ENCODE peak calls at places on chromosomes 11 and 22, in four cellular contexts. Y is AG04450, O is suprapubic skin, G is cardiac muscle cell. V is an unnamed sample.

GRCh38 chr11:31959711-31960110 is 131.2 kb upstream of the RCN1 start:
- DNase-seq in Y (no peak), O (no peak), G (no peak), V (no peak)

GRCh38 chr11:112511271-112511670 is 250.6 kb upstream of the PLET1 start:
- DNase-seq in Y (no peak), O (no peak), G (no peak), V (no peak)

GRCh38 chr11:16820324-16821092 is 82.1 kb downstream of the C11orf58 start:
- DNase-seq in Y (peak; percentile 29), O (peak; percentile 82), G (peak; percentile 85), V (peak; percentile 17)

GRCh38 chr22:50576806-50577696 is 1.2 kb downstream of the CPT1B start:
- DNase-seq in Y (no peak), O (peak; percentile 51), G (no peak), V (no peak)

GRCh38 chr11:106466441-106467190 is 389.2 kb downstream of the AASDHPPT start:
- DNase-seq in Y (peak; percentile 81), O (no peak), G (no peak), V (no peak)

GRCh38 chr22:32696089-32696488 is 105.4 kb upstream of the TIMP3 start:
- DNase-seq in Y (no peak), O (no peak), G (no peak), V (no peak)

GRCh38 chr11:133708547-133709051 is 136.7 kb downstream of the SPATA19 start:
- DNase-seq in Y (no peak), O (no peak), G (no peak), V (no peak)

GRCh38 chr11:64935634-64936081 is at the start of gene GPHA2:
- DNase-seq in Y (no peak), O (no peak), G (peak; percentile 81), V (no peak)

GRCh38 chr11:94281321-94281720 is 23.1 kb upstream of the IZUMO1R start:
- DNase-seq in Y (no peak), O (no peak), G (peak; percentile 61), V (no peak)

GRCh38 chr22:21000215-21000986 is 1.5 kb downstream of the THAP7 start:
- DNase-seq in Y (no peak), O (no peak), G (no peak), V (no peak)

GRCh38 chr11:130825621-130826020 is 90.7 kb downstream of the SNX19 start:
- DNase-seq in Y (no peak), O (no peak), G (no peak), V (no peak)

GRCh38 chr22:37894939-37895670 is 11.0 kb upstream of the MICALL1 start:
- DNase-seq in Y (no peak), O (no peak), G (peak; percentile 50), V (no peak)

GRCh38 chr11:120172054-120172881 is 34.4 kb upstream of the TRIM29 start:
- DNase-seq in Y (no peak), O (peak; percentile 74), G (peak; percentile 85), V (no peak)

GRCh38 chr11:101482556-101483124 is 101.2 kb downstream of the TRPC6 start:
- DNase-seq in Y (no peak), O (no peak), G (no peak), V (no peak)

GRCh38 chr11:64110465-64111375 is 55.2 kb downstream of the MACROD1 start:
- DNase-seq in Y (no peak), O (no peak), G (no peak), V (no peak)

GRCh38 chr11:43927070-43927469 is 15.4 kb upstream of the C11orf96 start:
- DNase-seq in Y (no peak), O (no peak), G (no peak), V (no peak)

GRCh38 chr11:70036971-70037882 is 40.9 kb upstream of the ANO1 start:
- DNase-seq in Y (no peak), O (no peak), G (no peak), V (no peak)

GRCh38 chr11:120184946-120185677 is 25.7 kb upstream of the OAF start:
- DNase-seq in Y (no peak), O (peak; percentile 67), G (peak; percentile 52), V (no peak)

GRCh38 chr11:16897460-16898061 is 116.7 kb downstream of the PLEKHA7 start:
- DNase-seq in Y (no peak), O (no peak), G (no peak), V (no peak)

GRCh38 chr11:102109896-102110760 is at the start of gene YAP1:
- DNase-seq in Y (no peak), O (peak; percentile 92), G (peak; percentile 93), V (peak; percentile 75)

GRCh38 chr22:38177926-38178604 is 3.6 kb downstream of the PLA2G6 start:
- DNase-seq in Y (peak; percentile 53), O (peak; percentile 81), G (no peak), V (peak; percentile 75)

GRCh38 chr11:95625164-95626017 is 164.2 kb downstream of the FAM76B start:
- DNase-seq in Y (no peak), O (no peak), G (no peak), V (no peak)

GRCh38 chr11:133718238-133718637 is 127.1 kb downstream of the SPATA19 start:
- DNase-seq in Y (no peak), O (no peak), G (no peak), V (no peak)

GRCh38 chr22:42078469-42079318 is 806 bp upstream of the SMDT1 start:
- DNase-seq in Y (no peak), O (peak; percentile 81), G (no peak), V (no peak)

GRCh38 chr22:48477031-48477721 is 1350.5 kb downstream of the BRD1 start:
- DNase-seq in Y (no peak), O (peak; percentile 55), G (no peak), V (no peak)

GRCh38 chr11:47391077-47391583 is 12.8 kb upstream of the SPI1 start:
- DNase-seq in Y (no peak), O (peak; percentile 74), G (no peak), V (no peak)

GRCh38 chr11:16012125-16012751 is 344.1 kb downstream of the SOX6 start:
- DNase-seq in Y (no peak), O (no peak), G (no peak), V (no peak)

GRCh38 chr22:39253427-39254070 is 8.8 kb upstream of the PDGFB start:
- DNase-seq in Y (peak; percentile 54), O (no peak), G (peak; percentile 88), V (peak; percentile 31)
- H3K4me3 ChIP-seq in Y (no peak overlapping the region), O (no peak overlapping the region), G (no peak overlapping the region), V (no peak overlapping the region)

GRCh38 chr11:119148855-119149370 is at the start of gene ABCG4:
- DNase-seq in Y (no peak), O (no peak), G (peak; percentile 50), V (no peak)
- H3K4me3 ChIP-seq in Y (peak within 1 kb of the TSS; percentile 61), O (peak within 1 kb of the TSS; percentile 70), G (peak within 1 kb of the TSS; percentile 45), V (peak within 1 kb of the TSS; percentile 51)

GRCh38 chr11:27700351-27701261 is at the start of gene BDNF:
- DNase-seq in Y (no peak), O (no peak), G (peak; percentile 44), V (no peak)

GRCh38 chr11:27703453-27703852 is 3.2 kb upstream of the BDNF start:
- DNase-seq in Y (no peak), O (no peak), G (no peak), V (no peak)

GRCh38 chr11:27699242-27699925 is 871 bp downstream of the BDNF start:
- DNase-seq in Y (no peak), O (no peak), G (peak; percentile 47), V (no peak)

GRCh38 chr11:27699926-27700350 is 317 bp downstream of the BDNF start:
- DNase-seq in Y (no peak), O (no peak), G (no peak), V (no peak)

DNA sequence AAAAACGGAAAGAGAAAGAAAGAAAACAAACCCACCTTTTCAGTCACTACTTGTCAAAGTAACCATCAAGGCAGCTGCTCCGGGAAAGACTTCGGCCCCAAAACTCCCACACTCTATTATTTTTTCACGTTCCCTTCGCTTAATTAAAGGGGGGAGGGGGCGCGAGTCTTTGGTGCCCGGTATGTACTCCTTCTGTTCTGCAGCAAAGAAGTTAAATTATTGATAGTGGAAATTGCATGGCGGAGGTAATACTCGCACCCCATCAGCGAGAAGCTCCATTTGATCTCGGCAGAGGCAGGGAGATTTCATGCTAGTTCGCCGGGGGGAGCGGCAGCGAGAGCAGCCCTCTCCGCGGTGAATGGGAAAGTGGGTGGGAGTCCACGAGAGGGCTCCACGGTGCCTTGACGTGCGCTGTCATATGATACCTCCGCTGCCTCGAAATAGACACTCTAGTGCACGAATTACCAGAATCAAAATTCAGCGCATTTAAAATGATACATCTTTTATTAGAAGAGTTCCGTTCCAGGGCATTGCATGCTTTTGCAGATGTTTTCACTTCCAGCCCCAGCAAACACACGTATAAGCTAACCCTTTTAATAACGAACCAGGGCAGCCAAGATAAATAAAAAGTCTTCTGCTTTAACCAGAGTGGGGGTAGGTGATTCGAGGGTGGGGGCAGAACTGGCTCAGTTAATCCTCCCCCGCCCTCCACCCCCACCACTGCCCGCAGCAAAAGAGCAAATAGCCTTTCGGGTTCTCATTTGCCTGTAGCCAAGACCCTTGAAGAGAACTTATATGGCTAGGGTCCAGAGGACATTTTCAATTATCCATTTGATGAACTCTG is 1.2 kb upstream of the BDNF start:
- DNase-seq in Y (no peak), O (no peak), G (peak; percentile 42), V (peak; percentile 71)
- H3K4me3 ChIP-seq in Y (peak overlapping the region; percentile 89), O (peak overlapping the region; percentile 63), G (peak overlapping the region; percentile 42), V (peak overlapping the region; percentile 90)

GRCh38 chr11:125807909-125808308 is 20.0 kb downstream of the PATE3 start:
- DNase-seq in Y (no peak), O (no peak), G (no peak), V (no peak)
- H3K4me3 ChIP-seq in Y (no peak overlapping the region), O (no peak overlapping the region), G (no peak overlapping the region), V (no peak overlapping the region)

DNA sequence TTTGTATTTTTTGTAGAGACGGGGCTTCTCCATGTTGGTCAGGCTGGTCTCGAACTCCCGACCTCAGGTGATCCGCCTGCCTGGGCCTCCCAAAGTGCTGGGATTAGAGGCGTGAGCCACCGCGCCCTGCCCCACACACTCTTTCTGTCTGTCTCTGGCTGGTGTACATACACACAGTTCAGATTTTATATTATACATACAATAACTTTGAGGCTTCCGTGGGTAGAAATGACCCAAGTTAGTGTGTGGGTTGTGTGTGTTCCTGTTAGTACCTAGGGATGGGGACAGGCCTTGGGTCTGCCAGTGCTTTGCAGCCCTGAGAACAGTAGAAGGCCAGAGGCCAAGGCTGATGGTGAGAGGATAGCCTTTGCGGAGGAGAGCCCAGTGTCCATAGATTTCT is 2.8 kb downstream of the ZBTB16 start:
- DNase-seq in Y (no peak), O (no peak), G (no peak), V (no peak)
- H3K4me3 ChIP-seq in Y (no peak overlapping the region), O (peak overlapping the region; percentile 91), G (no peak overlapping the region), V (no peak overlapping the region)

V was measured in AG09309.